ENCODE peak calls at places on chromosomes 2 and 18, in six cellular contexts. Y is ovary; O is uterus; V is naive thymus-derived CD4-positive, alpha-beta T cell; F is epithelial cell of proximal tubule; P is cardiac fibroblast. G is an unnamed sample.

GRCh38 chr18:47557160-47557559 is 305.7 kb upstream of the SKOR2 start:
- DNase-seq in Y (no peak), O (no peak), V (no peak), F (no peak), P (no peak), G (no peak)

GRCh38 chr2:105287692-105288091 is 41.8 kb downstream of the TGFBRAP1 start:
- DNase-seq in Y (no peak), O (no peak), V (no peak), F (no peak), P (peak), G (no peak)

GRCh38 chr2:229910832-229911412 is 10.9 kb downstream of the TRIP12 start:
- DNase-seq in Y (no peak), O (no peak), V (no peak), F (no peak), P (peak), G (no peak)

GRCh38 chr2:104855174-104856085 is 1.5 kb downstream of the POU3F3 start:
- DNase-seq in Y (no peak), O (no peak), V (no peak), F (no peak), P (no peak), G (no peak)

GRCh38 chr2:173659522-173659921 is 304.9 kb downstream of the CDCA7 start:
- DNase-seq in Y (no peak), O (no peak), V (no peak), F (no peak), P (no peak), G (no peak)

GRCh38 chr2:16318474-16319195 is 347.0 kb downstream of the CYRIA start:
- DNase-seq in Y (no peak), O (no peak), V (no peak), F (no peak), P (no peak), G (no peak)

GRCh38 chr2:154403242-154403790 is 295.2 kb upstream of the KCNJ3 start:
- DNase-seq in Y (no peak), O (no peak), V (no peak), F (no peak), P (no peak), G (no peak)

GRCh38 chr18:8286303-8286702 is 322.9 kb upstream of the RAB12 start:
- DNase-seq in Y (no peak), O (no peak), V (no peak), F (no peak), P (peak), G (no peak)

GRCh38 chr18:55588001-55588875 is at the start of gene TCF4:
- DNase-seq in Y (peak), O (peak), V (peak), F (no peak), P (peak), G (no peak)

GRCh38 chr2:71275939-71276310 is 49.0 kb upstream of the PAIP2B start:
- DNase-seq in Y (no peak), O (no peak), V (no peak), F (no peak), P (no peak), G (no peak)

GRCh38 chr2:48724278-48724677 is 31.2 kb downstream of the LHCGR start:
- DNase-seq in Y (no peak), O (no peak), V (no peak), F (no peak), P (no peak), G (no peak)

GRCh38 chr2:238433941-238434845 is 7.5 kb downstream of the ASB1 start:
- DNase-seq in Y (no peak), O (no peak), V (no peak), F (no peak), P (peak), G (peak)

GRCh38 chr2:182248362-182248761 is 178.5 kb downstream of the PDE1A start:
- DNase-seq in Y (no peak), O (no peak), V (no peak), F (no peak), P (peak), G (no peak)

GRCh38 chr2:215900203-215900611 is 113.1 kb downstream of the MREG start:
- DNase-seq in Y (no peak), O (no peak), V (no peak), F (peak), P (peak), G (no peak)

GRCh38 chr18:9366126-9366714 is 31.6 kb downstream of the TWSG1 start:
- DNase-seq in Y (no peak), O (no peak), V (no peak), F (peak), P (peak), G (no peak)

GRCh38 chr18:77366725-77367641 is 117.3 kb downstream of the GALR1 start:
- DNase-seq in Y (no peak), O (peak), V (no peak), F (no peak), P (peak), G (no peak)

GRCh38 chr2:6412533-6413085 is 453.1 kb downstream of the CMPK2 start:
- DNase-seq in Y (no peak), O (no peak), V (no peak), F (peak), P (no peak), G (no peak)

GRCh38 chr18:49500136-49500921 is 13.3 kb upstream of the C18orf32 start:
- DNase-seq in Y (no peak), O (no peak), V (no peak), F (no peak), P (no peak), G (no peak)

GRCh38 chr2:168920504-168921157 is 19.5 kb downstream of the G6PC2 start:
- DNase-seq in Y (no peak), O (no peak), V (no peak), F (no peak), P (peak), G (no peak)

GRCh38 chr2:39606585-39606984 is 59.1 kb upstream of the TMEM178A start:
- DNase-seq in Y (no peak), O (no peak), V (no peak), F (peak), P (no peak), G (no peak)

GRCh38 chr2:173631123-173631450 is 276.4 kb downstream of the CDCA7 start:
- DNase-seq in Y (no peak), O (peak), V (no peak), F (no peak), P (peak), G (peak)

GRCh38 chr2:47606172-47606571 is 176.8 kb upstream of the MSH6 start:
- DNase-seq in Y (no peak), O (no peak), V (no peak), F (no peak), P (no peak), G (no peak)

GRCh38 chr2:9178905-9179571 is 27.6 kb upstream of the ASAP2 start:
- DNase-seq in Y (peak), O (peak), V (no peak), F (peak), P (peak), G (peak)
- H3K4me3 ChIP-seq in Y (no peak), O (peak), V (no peak), F (peak), P (peak), G (no peak)

GRCh38 chr18:27652480-27653121 is 467.5 kb upstream of the CHST9 start:
- DNase-seq in Y (no peak), O (no peak), V (no peak), F (no peak), P (peak), G (no peak)
- H3K4me3 ChIP-seq in Y (no peak), O (no peak), V (no peak), F (no peak), P (no peak), G (no peak)

GRCh38 chr18:5196253-5197031 is 615 bp downstream of the AKAIN1 start:
- DNase-seq in Y (no peak), O (no peak), V (no peak), F (no peak), P (no peak), G (no peak)
- H3K4me3 ChIP-seq in Y (no peak), O (no peak), V (no peak), F (no peak), P (no peak), G (no peak)

DNA sequence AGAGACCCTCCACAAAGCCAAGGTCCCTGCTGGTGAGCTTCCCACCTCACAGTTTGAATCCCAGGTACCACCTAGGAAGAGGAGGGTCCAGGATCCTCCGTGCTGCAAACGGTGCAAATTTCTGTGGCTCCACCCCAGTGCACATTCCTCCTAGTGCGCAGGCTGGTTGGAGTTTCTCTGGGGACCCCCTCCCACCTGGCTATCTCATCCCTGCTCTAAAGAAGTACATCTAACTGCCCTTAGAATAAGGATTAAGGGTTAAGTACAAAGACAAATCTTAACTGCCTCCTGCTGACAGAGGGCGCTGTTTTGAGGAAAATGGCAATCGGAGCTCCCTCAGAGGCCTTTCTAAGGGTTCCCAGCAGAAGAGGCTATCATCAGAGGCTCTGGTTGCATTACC is 109.6 kb upstream of the FSIP2 start:
- DNase-seq in Y (no peak), O (no peak), V (no peak), F (no peak), P (no peak), G (no peak)
- H3K4me3 ChIP-seq in Y (no peak), O (no peak), V (no peak), F (no peak), P (no peak), G (no peak)